ENCODE peak calls at places on chromosomes 4 and X, in nine cellular contexts. H is cardiac fibroblast; C is activated effector memory CD4-positive, alpha-beta T cell treated with anti-CD3 and anti-CD28 coated beads, Interleukin-2, amount 50 U/mL, for 16 hours; M is tibial nerve; Q is stimulated activated CD8-positive, alpha-beta memory T cell treated with anti-CD3 and anti-CD28 coated beads, Interleukin-4, amount 100 ng/mL, for 48 hours; T is H7; R is NCI-H2081; X is COR-L47; K is GM23338. Y is an unnamed sample.

GRCh38 chrX:153469811-153470410 is 465 bp downstream of the HAUS7 start:
- DNase-seq in K (peak), R (no peak), Q (peak), H (no peak), T (peak), M (no peak), C (no peak), X (peak), Y (peak)

GRCh38 chr4:15577508-15577907 is 77.6 kb downstream of the FBXL5 start:
- DNase-seq in T (no peak), X (no peak), K (no peak), R (no peak), H (no peak), M (no peak), Q (no peak), C (no peak), Y (no peak)

GRCh38 chrX:2638279-2638678 is 52.8 kb upstream of the CD99 start:
- DNase-seq in X (no peak), H (no peak), K (no peak), C (no peak), R (no peak), M (no peak), Q (no peak), T (no peak), Y (no peak)

GRCh38 chr4:72569719-72570235 is 756 bp upstream of the ADAMTS3 start:
- DNase-seq in C (no peak), M (peak), Q (no peak), X (no peak), R (no peak), H (no peak), K (no peak), T (no peak), Y (peak)

GRCh38 chrX:44400588-44400987 is 57.1 kb upstream of the EFHC2 start:
- DNase-seq in H (peak), K (no peak), T (no peak), M (no peak), X (no peak), Q (peak), C (no peak), R (no peak), Y (no peak)

GRCh38 chr4:150218447-150218846 is 140.2 kb downstream of the DCLK2 start:
- DNase-seq in M (no peak), R (no peak), K (no peak), T (no peak), X (no peak), C (no peak), Q (no peak), H (no peak), Y (no peak)

GRCh38 chr4:106546380-106546779 is 177.8 kb upstream of the GIMD1 start:
- DNase-seq in R (no peak), X (no peak), C (no peak), K (no peak), Q (no peak), T (no peak), M (no peak), H (no peak), Y (no peak)

GRCh38 chr4:5050520-5050955 is 742 bp upstream of the STK32B start:
- DNase-seq in X (peak), H (peak), M (peak), T (peak), K (peak), R (peak), Q (peak), C (no peak), Y (peak)

GRCh38 chr4:2947926-2948325 is 15.3 kb downstream of the NOP14 start:
- DNase-seq in H (no peak), M (no peak), R (no peak), Q (peak), K (no peak), X (no peak), T (no peak), C (peak), Y (no peak)

GRCh38 chr4:152106781-152107321 is 346.0 kb upstream of the GATB start:
- DNase-seq in K (no peak), R (no peak), H (peak), M (no peak), Q (no peak), C (no peak), T (no peak), X (no peak), Y (no peak)

GRCh38 chr4:164943192-164943591 is 34.3 kb downstream of the TRIM61 start:
- DNase-seq in M (no peak), Q (no peak), C (no peak), R (no peak), T (no peak), H (no peak), X (no peak), K (no peak), Y (no peak)

GRCh38 chr4:22842360-22842759 is 149.6 kb downstream of the GBA3 start:
- DNase-seq in X (peak), R (no peak), M (no peak), H (no peak), T (no peak), K (no peak), C (no peak), Q (no peak), Y (no peak)

GRCh38 chr4:114263233-114263632 is 283.8 kb upstream of the ARSJ start:
- DNase-seq in K (peak), M (no peak), X (no peak), H (peak), Q (no peak), R (no peak), T (no peak), C (no peak), Y (no peak)

GRCh38 chr4:20248155-20248558 is 3.5 kb upstream of the SLIT2 start:
- DNase-seq in Q (no peak), K (peak), C (no peak), X (peak), T (peak), H (peak), M (peak), R (peak), Y (peak)

GRCh38 chr4:101730291-101731117 is 60.0 kb upstream of the BANK1 start:
- DNase-seq in C (peak), Q (peak), H (peak), X (peak), K (peak), M (peak), R (peak), T (peak), Y (peak)

GRCh38 chrX:40465735-40466551 is 114.8 kb upstream of the ATP6AP2 start:
- DNase-seq in R (no peak), M (no peak), X (no peak), C (no peak), K (no peak), Q (no peak), T (no peak), H (peak), Y (no peak)

GRCh38 chrX:119398974-119399771 is at the start of gene SLC25A43:
- DNase-seq in T (peak), K (peak), R (peak), Q (peak), M (no peak), C (peak), X (no peak), H (peak), Y (peak)

GRCh38 chr4:123390846-123391456 is 5.6 kb upstream of the SPRY1 start:
- DNase-seq in T (no peak), C (no peak), R (peak), Q (no peak), K (peak), X (no peak), H (peak), M (no peak), Y (peak)

GRCh38 chrX:37912286-37912685 is 64.9 kb upstream of the DYNLT3 start:
- DNase-seq in M (no peak), K (no peak), Q (no peak), C (no peak), X (no peak), T (no peak), H (no peak), R (no peak), Y (no peak)

GRCh38 chr4:7358100-7358735 is 76.5 kb downstream of the PSAPL1 start:
- DNase-seq in R (no peak), C (no peak), Q (no peak), M (no peak), H (peak), T (no peak), K (no peak), X (no peak), Y (peak)

GRCh38 chr4:89598602-89599001 is 238.4 kb downstream of the SNCA start:
- DNase-seq in T (peak), R (no peak), K (peak), Q (no peak), M (no peak), X (peak), H (peak), C (no peak), Y (peak)

GRCh38 chrX:153689654-153690465 is 2.1 kb downstream of the SLC6A8 start:
- DNase-seq in M (no peak), R (no peak), H (no peak), Q (no peak), T (peak), C (no peak), K (no peak), X (no peak), Y (peak)